ENCODE peak calls at places on chromosomes 2 and 18, in ten cellular contexts. One of them, this sample, is unnamed.

GRCh38 chr2:186044761-186045160 is 306.2 kb downstream of the FSIP2 start:
- DNase-seq in HS-5: no peak
- DNase-seq in iris pigment epithelial cell: no peak
- DNase-seq in HEK293T: no peak
- DNase-seq in tibial artery: no peak
- DNase-seq in GOT3: no peak
- DNase-seq in activated naive CD8-positive, alpha-beta T cell treated with anti-CD3 and anti-CD28 coated beads, Interleukin-2, amount 50 U/mL, for 24 hours: no peak
- DNase-seq in activated CD8-positive, alpha-beta T cell treated with anti-CD3 and anti-CD28 coated beads for 36 hours: no peak
- DNase-seq in iPS DF 19.7: no peak
- DNase-seq in dorsolateral prefrontal cortex: no peak
- DNase-seq in this sample: no peak

GRCh38 chr2:226447896-226448295 is 351.7 kb downstream of the IRS1 start:
- DNase-seq in HS-5: peak
- DNase-seq in iris pigment epithelial cell: peak
- DNase-seq in HEK293T: no peak
- DNase-seq in tibial artery: no peak
- DNase-seq in GOT3: no peak
- DNase-seq in activated naive CD8-positive, alpha-beta T cell treated with anti-CD3 and anti-CD28 coated beads, Interleukin-2, amount 50 U/mL, for 24 hours: no peak
- DNase-seq in activated CD8-positive, alpha-beta T cell treated with anti-CD3 and anti-CD28 coated beads for 36 hours: no peak
- DNase-seq in iPS DF 19.7: no peak
- DNase-seq in dorsolateral prefrontal cortex: no peak
- DNase-seq in this sample: no peak

GRCh38 chr2:15331787-15332186 is 229.3 kb downstream of the NBAS start:
- DNase-seq in HS-5: no peak
- DNase-seq in iris pigment epithelial cell: no peak
- DNase-seq in HEK293T: no peak
- DNase-seq in tibial artery: no peak
- DNase-seq in GOT3: no peak
- DNase-seq in activated naive CD8-positive, alpha-beta T cell treated with anti-CD3 and anti-CD28 coated beads, Interleukin-2, amount 50 U/mL, for 24 hours: no peak
- DNase-seq in activated CD8-positive, alpha-beta T cell treated with anti-CD3 and anti-CD28 coated beads for 36 hours: no peak
- DNase-seq in iPS DF 19.7: no peak
- DNase-seq in dorsolateral prefrontal cortex: no peak
- DNase-seq in this sample: no peak

GRCh38 chr2:176565641-176566323 is 296.5 kb downstream of the MTX2 start:
- DNase-seq in HS-5: no peak
- DNase-seq in iris pigment epithelial cell: no peak
- DNase-seq in HEK293T: no peak
- DNase-seq in tibial artery: peak
- DNase-seq in GOT3: no peak
- DNase-seq in activated naive CD8-positive, alpha-beta T cell treated with anti-CD3 and anti-CD28 coated beads, Interleukin-2, amount 50 U/mL, for 24 hours: no peak
- DNase-seq in activated CD8-positive, alpha-beta T cell treated with anti-CD3 and anti-CD28 coated beads for 36 hours: no peak
- DNase-seq in iPS DF 19.7: no peak
- DNase-seq in dorsolateral prefrontal cortex: no peak
- DNase-seq in this sample: no peak

GRCh38 chr18:46563317-46563716 is 93.7 kb downstream of the LOXHD1 start:
- DNase-seq in HS-5: no peak
- DNase-seq in iris pigment epithelial cell: no peak
- DNase-seq in HEK293T: no peak
- DNase-seq in tibial artery: no peak
- DNase-seq in GOT3: no peak
- DNase-seq in activated naive CD8-positive, alpha-beta T cell treated with anti-CD3 and anti-CD28 coated beads, Interleukin-2, amount 50 U/mL, for 24 hours: no peak
- DNase-seq in activated CD8-positive, alpha-beta T cell treated with anti-CD3 and anti-CD28 coated beads for 36 hours: no peak
- DNase-seq in iPS DF 19.7: no peak
- DNase-seq in dorsolateral prefrontal cortex: no peak
- DNase-seq in this sample: no peak

GRCh38 chr2:142724186-142724585 is 153.3 kb upstream of the KYNU start:
- DNase-seq in HS-5: no peak
- DNase-seq in iris pigment epithelial cell: no peak
- DNase-seq in HEK293T: no peak
- DNase-seq in tibial artery: no peak
- DNase-seq in GOT3: no peak
- DNase-seq in activated naive CD8-positive, alpha-beta T cell treated with anti-CD3 and anti-CD28 coated beads, Interleukin-2, amount 50 U/mL, for 24 hours: no peak
- DNase-seq in activated CD8-positive, alpha-beta T cell treated with anti-CD3 and anti-CD28 coated beads for 36 hours: no peak
- DNase-seq in iPS DF 19.7: no peak
- DNase-seq in dorsolateral prefrontal cortex: no peak
- DNase-seq in this sample: no peak

GRCh38 chr2:188676012-188676405 is 298.2 kb upstream of the COL3A1 start:
- DNase-seq in HS-5: no peak
- DNase-seq in iris pigment epithelial cell: peak
- DNase-seq in HEK293T: no peak
- DNase-seq in tibial artery: no peak
- DNase-seq in GOT3: no peak
- DNase-seq in activated naive CD8-positive, alpha-beta T cell treated with anti-CD3 and anti-CD28 coated beads, Interleukin-2, amount 50 U/mL, for 24 hours: no peak
- DNase-seq in activated CD8-positive, alpha-beta T cell treated with anti-CD3 and anti-CD28 coated beads for 36 hours: no peak
- DNase-seq in iPS DF 19.7: no peak
- DNase-seq in dorsolateral prefrontal cortex: no peak
- DNase-seq in this sample: no peak

GRCh38 chr18:39184176-39184575 is 1618.6 kb upstream of the CELF4 start:
- DNase-seq in HS-5: no peak
- DNase-seq in iris pigment epithelial cell: no peak
- DNase-seq in HEK293T: no peak
- DNase-seq in tibial artery: no peak
- DNase-seq in GOT3: no peak
- DNase-seq in activated naive CD8-positive, alpha-beta T cell treated with anti-CD3 and anti-CD28 coated beads, Interleukin-2, amount 50 U/mL, for 24 hours: no peak
- DNase-seq in activated CD8-positive, alpha-beta T cell treated with anti-CD3 and anti-CD28 coated beads for 36 hours: no peak
- DNase-seq in iPS DF 19.7: no peak
- DNase-seq in dorsolateral prefrontal cortex: no peak
- DNase-seq in this sample: no peak

GRCh38 chr2:109459485-109459884 is 154.3 kb downstream of the SEPTIN10 start:
- DNase-seq in HS-5: no peak
- DNase-seq in iris pigment epithelial cell: no peak
- DNase-seq in HEK293T: no peak
- DNase-seq in tibial artery: no peak
- DNase-seq in GOT3: no peak
- DNase-seq in activated naive CD8-positive, alpha-beta T cell treated with anti-CD3 and anti-CD28 coated beads, Interleukin-2, amount 50 U/mL, for 24 hours: no peak
- DNase-seq in activated CD8-positive, alpha-beta T cell treated with anti-CD3 and anti-CD28 coated beads for 36 hours: no peak
- DNase-seq in iPS DF 19.7: no peak
- DNase-seq in dorsolateral prefrontal cortex: no peak
- DNase-seq in this sample: no peak

This sample was measured in effector memory CD4-positive, alpha-beta T cell.